ENCODE peak calls at places on chromosome X, in five cellular contexts. One of them, this sample, is unnamed.

GRCh38 chrX:21996872-21997271 is 35.3 kb upstream of the PHEX start:
- DNase-seq in adrenal gland: peak; percentile 8
- DNase-seq in aorta: no peak
- DNase-seq in PC-3: peak; percentile 18
- DNase-seq in colonic mucosa: no peak
- DNase-seq in this sample: no peak

GRCh38 chrX:10482262-10482661 is 138.1 kb downstream of the MID1 start:
- DNase-seq in adrenal gland: peak; percentile 12
- DNase-seq in aorta: no peak
- DNase-seq in PC-3: no peak
- DNase-seq in colonic mucosa: no peak
- DNase-seq in this sample: no peak

GRCh38 chrX:56385336-56385735 is 153.2 kb downstream of the KLF8 start:
- DNase-seq in adrenal gland: no peak
- DNase-seq in aorta: no peak
- DNase-seq in PC-3: peak; percentile 7
- DNase-seq in colonic mucosa: no peak
- DNase-seq in this sample: no peak

GRCh38 chrX:39204349-39204748 is 403.1 kb downstream of the MID1IP1 start:
- DNase-seq in adrenal gland: no peak
- DNase-seq in aorta: no peak
- DNase-seq in PC-3: no peak
- DNase-seq in colonic mucosa: no peak
- DNase-seq in this sample: no peak

GRCh38 chrX:57587062-57587461 is 4.7 kb upstream of the ZXDB start:
- DNase-seq in adrenal gland: no peak
- DNase-seq in aorta: no peak
- DNase-seq in PC-3: no peak
- DNase-seq in colonic mucosa: no peak
- DNase-seq in this sample: no peak

GRCh38 chrX:119790977-119791436 is 423 bp downstream of the RPL39 start:
- DNase-seq in adrenal gland: peak; percentile 24
- DNase-seq in aorta: no peak
- DNase-seq in PC-3: peak; percentile 12
- DNase-seq in colonic mucosa: peak; percentile 29
- DNase-seq in this sample: peak; percentile 62

GRCh38 chrX:149938427-149939270 is at the start of gene EOLA2:
- DNase-seq in adrenal gland: peak; percentile 97
- DNase-seq in aorta: peak; percentile 96
- DNase-seq in PC-3: peak; percentile 98
- DNase-seq in colonic mucosa: peak; percentile 93
- DNase-seq in this sample: peak; percentile 96

GRCh38 chrX:80471582-80471981 is 51.3 kb downstream of the TENT5D start:
- DNase-seq in adrenal gland: no peak
- DNase-seq in aorta: no peak
- DNase-seq in PC-3: no peak
- DNase-seq in colonic mucosa: no peak
- DNase-seq in this sample: no peak

GRCh38 chrX:100911731-100912130 is 17.0 kb downstream of the XKRX start:
- DNase-seq in adrenal gland: no peak
- DNase-seq in aorta: no peak
- DNase-seq in PC-3: peak; percentile 60
- DNase-seq in colonic mucosa: no peak
- DNase-seq in this sample: no peak

GRCh38 chrX:112738347-112739033 is 58.8 kb upstream of the LHFPL1 start:
- DNase-seq in adrenal gland: no peak
- DNase-seq in aorta: no peak
- DNase-seq in PC-3: no peak
- DNase-seq in colonic mucosa: no peak
- DNase-seq in this sample: no peak

GRCh38 chrX:39534949-39535348 is 562.8 kb downstream of the BCOR start:
- DNase-seq in adrenal gland: no peak
- DNase-seq in aorta: no peak
- DNase-seq in PC-3: no peak
- DNase-seq in colonic mucosa: no peak
- DNase-seq in this sample: no peak

GRCh38 chrX:40153335-40154221 is 55.8 kb upstream of the BCOR start:
- DNase-seq in adrenal gland: peak; percentile 69
- DNase-seq in aorta: peak; percentile 71
- DNase-seq in PC-3: peak; percentile 36
- DNase-seq in colonic mucosa: peak; percentile 71
- DNase-seq in this sample: no peak

GRCh38 chrX:102720237-102721168 is at the start of gene GPRASP3:
- DNase-seq in adrenal gland: peak; percentile 70
- DNase-seq in aorta: peak; percentile 81
- DNase-seq in PC-3: no peak
- DNase-seq in colonic mucosa: peak; percentile 81
- DNase-seq in this sample: no peak

GRCh38 chrX:148567779-148568178 is 67.4 kb downstream of the AFF2 start:
- DNase-seq in adrenal gland: no peak
- DNase-seq in aorta: no peak
- DNase-seq in PC-3: no peak
- DNase-seq in colonic mucosa: no peak
- DNase-seq in this sample: no peak

GRCh38 chrX:140091276-140091886 is 126.1 kb upstream of the CXorf66 start:
- DNase-seq in adrenal gland: peak; percentile 46
- DNase-seq in aorta: no peak
- DNase-seq in PC-3: no peak
- DNase-seq in colonic mucosa: peak; percentile 18
- DNase-seq in this sample: no peak

GRCh38 chrX:45184211-45184610 is 16.5 kb downstream of the DIPK2B start:
- DNase-seq in adrenal gland: no peak
- DNase-seq in aorta: no peak
- DNase-seq in PC-3: no peak
- DNase-seq in colonic mucosa: no peak
- DNase-seq in this sample: no peak

GRCh38 chrX:122572461-122572860 is 611.6 kb upstream of the GRIA3 start:
- DNase-seq in adrenal gland: no peak
- DNase-seq in aorta: no peak
- DNase-seq in PC-3: peak; percentile 4
- DNase-seq in colonic mucosa: no peak
- DNase-seq in this sample: no peak

GRCh38 chrX:24026403-24026801 is 584 bp downstream of the KLHL15 start:
- DNase-seq in adrenal gland: no peak
- DNase-seq in aorta: no peak
- DNase-seq in PC-3: no peak
- DNase-seq in colonic mucosa: no peak
- DNase-seq in this sample: peak; percentile 55

GRCh38 chrX:76148011-76148665 is 24.7 kb upstream of the PBDC1 start:
- DNase-seq in adrenal gland: peak; percentile 2
- DNase-seq in aorta: no peak
- DNase-seq in PC-3: peak; percentile 76
- DNase-seq in colonic mucosa: peak; percentile 22
- DNase-seq in this sample: no peak

GRCh38 chrX:131837325-131837724 is 185.8 kb upstream of the STK26 start:
- DNase-seq in adrenal gland: no peak
- DNase-seq in aorta: no peak
- DNase-seq in PC-3: peak; percentile 25
- DNase-seq in colonic mucosa: no peak
- DNase-seq in this sample: no peak

GRCh38 chrX:70464051-70464450 is 19.4 kb downstream of the DLG3 start:
- DNase-seq in adrenal gland: no peak
- DNase-seq in aorta: no peak
- DNase-seq in PC-3: no peak
- DNase-seq in colonic mucosa: no peak
- DNase-seq in this sample: no peak

GRCh38 chrX:124274438-124275166 is 57.9 kb upstream of the TEX13D start:
- DNase-seq in adrenal gland: no peak
- DNase-seq in aorta: no peak
- DNase-seq in PC-3: no peak
- DNase-seq in colonic mucosa: no peak
- DNase-seq in this sample: no peak

GRCh38 chrX:47976254-47977151 is 27.3 kb downstream of the ZNF182 start:
- DNase-seq in adrenal gland: no peak
- DNase-seq in aorta: no peak
- DNase-seq in PC-3: no peak
- DNase-seq in colonic mucosa: no peak
- DNase-seq in this sample: no peak
- H3K9me3 ChIP-seq in adrenal gland: no peaks in the 10 kb centered on the region
- H3K9me3 ChIP-seq in aorta: peaks cover 6% of the 10 kb centered on the region
- H3K9me3 ChIP-seq in PC-3: peaks cover 40% of the 10 kb centered on the region
- H3K9me3 ChIP-seq in colonic mucosa: peaks cover 21% of the 10 kb centered on the region
- H3K9me3 ChIP-seq in this sample: no peaks in the 10 kb centered on the region

GRCh38 chrX:136814847-136815634 is 34.3 kb upstream of the ARHGEF6 start:
- DNase-seq in adrenal gland: no peak
- DNase-seq in aorta: no peak
- DNase-seq in PC-3: no peak
- DNase-seq in colonic mucosa: no peak
- DNase-seq in this sample: no peak

GRCh38 chrX:136806891-136807410 is 26.2 kb upstream of the ARHGEF6 start:
- DNase-seq in adrenal gland: no peak
- DNase-seq in aorta: no peak
- DNase-seq in PC-3: no peak
- DNase-seq in colonic mucosa: no peak
- DNase-seq in this sample: peak; percentile 13

GRCh38 chrX:136812286-136812685 is 31.6 kb upstream of the ARHGEF6 start:
- DNase-seq in adrenal gland: no peak
- DNase-seq in aorta: no peak
- DNase-seq in PC-3: no peak
- DNase-seq in colonic mucosa: no peak
- DNase-seq in this sample: no peak

GRCh38 chrX:136810493-136810892 is 29.8 kb upstream of the ARHGEF6 start:
- DNase-seq in adrenal gland: no peak
- DNase-seq in aorta: no peak
- DNase-seq in PC-3: no peak
- DNase-seq in colonic mucosa: no peak
- DNase-seq in this sample: no peak
- H3K4me1 ChIP-seq in adrenal gland: peaks cover 7% of the 10 kb centered on the region
- H3K4me1 ChIP-seq in aorta: no peaks in the 10 kb centered on the region
- H3K4me1 ChIP-seq in PC-3: no peaks in the 10 kb centered on the region
- H3K4me1 ChIP-seq in colonic mucosa: no peaks in the 10 kb centered on the region
- H3K4me1 ChIP-seq in this sample: peaks cover 8% of the 10 kb centered on the region

DNA sequence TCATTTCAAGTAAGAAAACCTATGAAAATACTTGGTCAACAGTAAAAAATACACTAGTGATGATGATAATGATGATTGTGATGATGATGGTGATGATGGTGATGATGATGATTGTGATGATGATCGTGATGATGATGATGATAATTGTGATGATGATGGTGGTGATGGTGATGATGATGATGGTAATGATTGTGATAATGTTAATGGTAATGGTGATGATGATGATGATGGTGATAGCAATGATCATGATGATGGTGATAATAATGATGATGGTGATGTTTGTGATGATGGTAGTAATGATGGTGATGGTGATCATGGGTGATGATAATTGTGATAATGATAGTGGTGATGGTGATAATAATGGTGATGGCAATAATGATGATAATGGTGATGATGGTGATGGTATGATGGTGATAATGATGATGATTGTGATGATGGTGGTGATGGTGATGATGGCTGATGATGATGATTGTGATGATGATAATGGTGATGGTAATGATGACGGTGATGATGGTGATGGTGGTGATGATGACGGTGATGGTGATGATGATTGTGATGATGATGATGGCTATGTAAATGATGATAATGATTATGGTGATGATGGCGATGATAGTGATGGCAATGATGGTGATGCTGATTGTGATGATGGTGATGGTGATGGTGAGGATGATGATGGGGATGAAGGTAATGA is 62.1 kb downstream of the VCX3A start:
- DNase-seq in adrenal gland: no peak
- DNase-seq in aorta: no peak
- DNase-seq in PC-3: no peak
- DNase-seq in colonic mucosa: no peak
- DNase-seq in this sample: no peak
- H3K27ac ChIP-seq in adrenal gland: no peak overlapping the region
- H3K27ac ChIP-seq in aorta: no peak overlapping the region
- H3K27ac ChIP-seq in PC-3: no peak overlapping the region
- H3K27ac ChIP-seq in colonic mucosa: no peak overlapping the region
- H3K27ac ChIP-seq in this sample: no peak overlapping the region

GRCh38 chrX:994780-995179 is 217.7 kb downstream of the CRLF2 start:
- DNase-seq in adrenal gland: no peak
- DNase-seq in aorta: no peak
- DNase-seq in PC-3: no peak
- DNase-seq in colonic mucosa: no peak
- DNase-seq in this sample: no peak

GRCh38 chrX:1002611-1003010 is 209.8 kb downstream of the CRLF2 start:
- DNase-seq in adrenal gland: no peak
- DNase-seq in aorta: no peak
- DNase-seq in PC-3: no peak
- DNase-seq in colonic mucosa: no peak
- DNase-seq in this sample: no peak

GRCh38 chrX:997631-998137 is 214.8 kb downstream of the CRLF2 start:
- DNase-seq in adrenal gland: no peak
- DNase-seq in aorta: no peak
- DNase-seq in PC-3: no peak
- DNase-seq in colonic mucosa: no peak
- DNase-seq in this sample: peak; percentile 14
- H3K9me3 ChIP-seq in adrenal gland: no peaks in the 10 kb centered on the region
- H3K9me3 ChIP-seq in aorta: no peaks in the 10 kb centered on the region
- H3K9me3 ChIP-seq in PC-3: no peaks in the 10 kb centered on the region
- H3K9me3 ChIP-seq in colonic mucosa: no peaks in the 10 kb centered on the region
- H3K9me3 ChIP-seq in this sample: no peaks in the 10 kb centered on the region

DNA sequence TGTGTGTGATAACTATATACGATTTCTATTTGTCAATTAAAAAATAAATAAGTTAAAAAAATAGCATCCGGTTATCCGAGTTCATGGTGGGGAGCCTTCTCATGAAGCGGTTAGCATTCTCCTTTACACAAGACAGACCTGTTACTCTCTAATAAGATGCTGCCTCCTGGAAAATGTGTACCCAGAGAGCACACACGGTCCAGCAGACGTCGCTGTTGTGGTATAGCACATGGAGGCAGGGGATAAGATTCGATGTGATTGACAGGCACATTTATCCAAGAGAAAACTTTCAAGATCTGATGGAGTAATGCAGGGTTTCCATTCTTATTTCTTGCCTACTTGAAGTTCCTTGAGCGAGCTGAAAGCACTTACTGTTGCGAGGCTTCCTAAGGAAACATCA is 62.7 kb upstream of the STS start:
- DNase-seq in adrenal gland: no peak
- DNase-seq in aorta: no peak
- DNase-seq in PC-3: no peak
- DNase-seq in colonic mucosa: no peak
- DNase-seq in this sample: no peak
- H3K4me1 ChIP-seq in adrenal gland: no peaks in the 10 kb centered on the region
- H3K4me1 ChIP-seq in aorta: no peaks in the 10 kb centered on the region
- H3K4me1 ChIP-seq in PC-3: peaks cover 13% of the 10 kb centered on the region
- H3K4me1 ChIP-seq in colonic mucosa: no peaks in the 10 kb centered on the region
- H3K4me1 ChIP-seq in this sample: peaks cover 33% of the 10 kb centered on the region

GRCh38 chrX:49308604-49309269 is 5.3 kb downstream of the GAGE10 start:
- DNase-seq in adrenal gland: peak; percentile 13
- DNase-seq in aorta: no peak
- DNase-seq in PC-3: no peak
- DNase-seq in colonic mucosa: no peak
- DNase-seq in this sample: no peak

GRCh38 chrX:49310371-49310770 is 6.9 kb downstream of the GAGE10 start:
- DNase-seq in adrenal gland: no peak
- DNase-seq in aorta: no peak
- DNase-seq in PC-3: no peak
- DNase-seq in colonic mucosa: no peak
- DNase-seq in this sample: no peak

GRCh38 chrX:49309401-49309981 is 6.0 kb downstream of the GAGE10 start:
- DNase-seq in adrenal gland: no peak
- DNase-seq in aorta: no peak
- DNase-seq in PC-3: peak; percentile 45
- DNase-seq in colonic mucosa: peak; percentile 27
- DNase-seq in this sample: no peak
- H3K27ac ChIP-seq in adrenal gland: peak overlapping the region; percentile 56
- H3K27ac ChIP-seq in aorta: no peak overlapping the region
- H3K27ac ChIP-seq in PC-3: no peak overlapping the region
- H3K27ac ChIP-seq in colonic mucosa: peak overlapping the region; percentile 42
- H3K27ac ChIP-seq in this sample: no peak overlapping the region